ENCODE peak calls at places on chromosomes 11 and 22, in seven cellular contexts. One of them, this sample, is unnamed.

GRCh38 chr11:2379471-2380174 is 2.5 kb downstream of the CD81 start:
- DNase-seq in dorsolateral prefrontal cortex: no peak
- DNase-seq in COR-L47: no peak
- DNase-seq in RWPE1: no peak
- DNase-seq in HT1080: no peak
- DNase-seq in stimulated activated CD4-positive, alpha-beta T cell treated with anti-CD3 and anti-CD28 coated beads, Interleukin-15, amount 100 ng/mL, for 1 hour: no peak
- DNase-seq in effector memory CD8-positive, alpha-beta T cell: no peak
- DNase-seq in this sample: no peak

GRCh38 chr11:44016129-44016528 is 31.7 kb upstream of the ACCSL start:
- DNase-seq in dorsolateral prefrontal cortex: no peak
- DNase-seq in HT1080: peak
- DNase-seq in COR-L47: no peak
- DNase-seq in effector memory CD8-positive, alpha-beta T cell: no peak
- DNase-seq in stimulated activated CD4-positive, alpha-beta T cell treated with anti-CD3 and anti-CD28 coated beads, Interleukin-15, amount 100 ng/mL, for 1 hour: no peak
- DNase-seq in RWPE1: no peak
- DNase-seq in this sample: no peak

GRCh38 chr11:106585061-106585460 is 433.2 kb downstream of the GUCY1A2 start:
- DNase-seq in stimulated activated CD4-positive, alpha-beta T cell treated with anti-CD3 and anti-CD28 coated beads, Interleukin-15, amount 100 ng/mL, for 1 hour: no peak
- DNase-seq in HT1080: peak
- DNase-seq in effector memory CD8-positive, alpha-beta T cell: no peak
- DNase-seq in COR-L47: no peak
- DNase-seq in dorsolateral prefrontal cortex: no peak
- DNase-seq in RWPE1: no peak
- DNase-seq in this sample: no peak

GRCh38 chr11:77815459-77815858 is 5.1 kb downstream of the RSF1 start:
- DNase-seq in RWPE1: no peak
- DNase-seq in dorsolateral prefrontal cortex: no peak
- DNase-seq in COR-L47: no peak
- DNase-seq in effector memory CD8-positive, alpha-beta T cell: no peak
- DNase-seq in HT1080: no peak
- DNase-seq in stimulated activated CD4-positive, alpha-beta T cell treated with anti-CD3 and anti-CD28 coated beads, Interleukin-15, amount 100 ng/mL, for 1 hour: no peak
- DNase-seq in this sample: no peak

GRCh38 chr11:70689764-70690163 is 291.4 kb downstream of the CTTN start:
- DNase-seq in stimulated activated CD4-positive, alpha-beta T cell treated with anti-CD3 and anti-CD28 coated beads, Interleukin-15, amount 100 ng/mL, for 1 hour: no peak
- DNase-seq in COR-L47: no peak
- DNase-seq in effector memory CD8-positive, alpha-beta T cell: no peak
- DNase-seq in dorsolateral prefrontal cortex: no peak
- DNase-seq in HT1080: no peak
- DNase-seq in RWPE1: no peak
- DNase-seq in this sample: no peak

GRCh38 chr11:130637566-130637965 is 189.1 kb downstream of the ADAMTS15 start:
- DNase-seq in dorsolateral prefrontal cortex: no peak
- DNase-seq in stimulated activated CD4-positive, alpha-beta T cell treated with anti-CD3 and anti-CD28 coated beads, Interleukin-15, amount 100 ng/mL, for 1 hour: no peak
- DNase-seq in effector memory CD8-positive, alpha-beta T cell: no peak
- DNase-seq in HT1080: no peak
- DNase-seq in COR-L47: no peak
- DNase-seq in RWPE1: no peak
- DNase-seq in this sample: no peak

GRCh38 chr11:73597340-73597955 is 464 bp downstream of the FAM168A start:
- DNase-seq in COR-L47: no peak
- DNase-seq in dorsolateral prefrontal cortex: no peak
- DNase-seq in stimulated activated CD4-positive, alpha-beta T cell treated with anti-CD3 and anti-CD28 coated beads, Interleukin-15, amount 100 ng/mL, for 1 hour: no peak
- DNase-seq in effector memory CD8-positive, alpha-beta T cell: no peak
- DNase-seq in RWPE1: peak
- DNase-seq in HT1080: no peak
- DNase-seq in this sample: no peak

GRCh38 chr22:23129149-23129548 is 12.6 kb downstream of the RSPH14 start:
- DNase-seq in COR-L47: no peak
- DNase-seq in HT1080: no peak
- DNase-seq in dorsolateral prefrontal cortex: no peak
- DNase-seq in effector memory CD8-positive, alpha-beta T cell: no peak
- DNase-seq in stimulated activated CD4-positive, alpha-beta T cell treated with anti-CD3 and anti-CD28 coated beads, Interleukin-15, amount 100 ng/mL, for 1 hour: no peak
- DNase-seq in RWPE1: no peak
- DNase-seq in this sample: no peak

GRCh38 chr11:21640491-21640890 is 552.4 kb upstream of the ANO5 start:
- DNase-seq in effector memory CD8-positive, alpha-beta T cell: no peak
- DNase-seq in HT1080: no peak
- DNase-seq in stimulated activated CD4-positive, alpha-beta T cell treated with anti-CD3 and anti-CD28 coated beads, Interleukin-15, amount 100 ng/mL, for 1 hour: no peak
- DNase-seq in RWPE1: no peak
- DNase-seq in COR-L47: no peak
- DNase-seq in dorsolateral prefrontal cortex: no peak
- DNase-seq in this sample: no peak

GRCh38 chr22:36546932-36547331 is 18.0 kb upstream of the EIF3D start:
- DNase-seq in effector memory CD8-positive, alpha-beta T cell: no peak
- DNase-seq in RWPE1: peak
- DNase-seq in HT1080: peak
- DNase-seq in COR-L47: no peak
- DNase-seq in dorsolateral prefrontal cortex: no peak
- DNase-seq in stimulated activated CD4-positive, alpha-beta T cell treated with anti-CD3 and anti-CD28 coated beads, Interleukin-15, amount 100 ng/mL, for 1 hour: no peak
- DNase-seq in this sample: peak

This sample was measured in HTR-8/SVneo.